ENCODE peak calls at places on chromosome 18, in four cellular contexts. One of them, this sample, is unnamed.

GRCh38 chr18:8705941-8706544 is 687 bp downstream of the MTCL1 start:
- DNase-seq in brain microvascular endothelial cell: no peak
- DNase-seq in GM23248: peak
- DNase-seq in pancreas: peak
- DNase-seq in this sample: no peak

GRCh38 chr18:8705280-8705940 is at the start of gene MTCL1:
- DNase-seq in brain microvascular endothelial cell: peak
- DNase-seq in GM23248: peak
- DNase-seq in pancreas: no peak
- DNase-seq in this sample: no peak

GRCh38 chr18:74234326-74235171 is 57.2 kb downstream of the CYB5A start:
- DNase-seq in brain microvascular endothelial cell: peak
- DNase-seq in GM23248: peak
- DNase-seq in pancreas: no peak
- DNase-seq in this sample: no peak

GRCh38 chr18:6874316-6874715 is 144.8 kb downstream of the ARHGAP28 start:
- DNase-seq in brain microvascular endothelial cell: no peak
- DNase-seq in GM23248: peak
- DNase-seq in pancreas: no peak
- DNase-seq in this sample: no peak

GRCh38 chr18:44589709-44590108 is 91.0 kb upstream of the SETBP1 start:
- DNase-seq in brain microvascular endothelial cell: peak
- DNase-seq in GM23248: peak
- DNase-seq in pancreas: no peak
- DNase-seq in this sample: no peak

GRCh38 chr18:54958711-54959625 is at the start of gene CCDC68:
- DNase-seq in brain microvascular endothelial cell: no peak
- DNase-seq in GM23248: peak
- DNase-seq in pancreas: peak
- DNase-seq in this sample: no peak

GRCh38 chr18:23627325-23627724 is 35.4 kb downstream of the ANKRD29 start:
- DNase-seq in brain microvascular endothelial cell: peak
- DNase-seq in GM23248: peak
- DNase-seq in pancreas: no peak
- DNase-seq in this sample: no peak

GRCh38 chr18:8849696-8850095 is 144.3 kb downstream of the MTCL1 start:
- DNase-seq in brain microvascular endothelial cell: no peak
- DNase-seq in GM23248: peak
- DNase-seq in pancreas: no peak
- DNase-seq in this sample: no peak

GRCh38 chr18:28637897-28638296 is 461.0 kb upstream of the CDH2 start:
- DNase-seq in brain microvascular endothelial cell: no peak
- DNase-seq in GM23248: no peak
- DNase-seq in pancreas: no peak
- DNase-seq in this sample: no peak

GRCh38 chr18:9135912-9136314 is 668 bp upstream of the ANKRD12 start:
- DNase-seq in brain microvascular endothelial cell: no peak
- DNase-seq in GM23248: peak
- DNase-seq in pancreas: peak
- DNase-seq in this sample: no peak

GRCh38 chr18:54215069-54215468 is 9.4 kb downstream of the MBD2 start:
- DNase-seq in brain microvascular endothelial cell: peak
- DNase-seq in GM23248: peak
- DNase-seq in pancreas: no peak
- DNase-seq in this sample: no peak

GRCh38 chr18:76398899-76399612 is 96.0 kb downstream of the ZNF516 start:
- DNase-seq in brain microvascular endothelial cell: peak
- DNase-seq in GM23248: peak
- DNase-seq in pancreas: peak
- DNase-seq in this sample: peak

GRCh38 chr18:44497757-44498490 is 182.8 kb upstream of the SETBP1 start:
- DNase-seq in brain microvascular endothelial cell: no peak
- DNase-seq in GM23248: no peak
- DNase-seq in pancreas: no peak
- DNase-seq in this sample: no peak

GRCh38 chr18:7812431-7813063 is 245.4 kb downstream of the PTPRM start:
- DNase-seq in brain microvascular endothelial cell: peak
- DNase-seq in GM23248: peak
- DNase-seq in pancreas: no peak
- DNase-seq in this sample: no peak

GRCh38 chr18:45359275-45360009 is 255.8 kb upstream of the SLC14A2 start:
- DNase-seq in brain microvascular endothelial cell: no peak
- DNase-seq in GM23248: no peak
- DNase-seq in pancreas: peak
- DNase-seq in this sample: no peak

GRCh38 chr18:22674300-22674699 is 256.6 kb upstream of the CTAGE1 start:
- DNase-seq in brain microvascular endothelial cell: peak
- DNase-seq in GM23248: peak
- DNase-seq in pancreas: no peak
- DNase-seq in this sample: no peak

GRCh38 chr18:40404284-40404683 is 1550.8 kb upstream of the PIK3C3 start:
- DNase-seq in brain microvascular endothelial cell: no peak
- DNase-seq in GM23248: peak
- DNase-seq in pancreas: no peak
- DNase-seq in this sample: no peak

GRCh38 chr18:22921762-22922161 is 11.4 kb upstream of the RBBP8 start:
- DNase-seq in brain microvascular endothelial cell: no peak
- DNase-seq in GM23248: no peak
- DNase-seq in pancreas: no peak
- DNase-seq in this sample: no peak

GRCh38 chr18:63241739-63242138 is 77.8 kb downstream of the BCL2 start:
- DNase-seq in brain microvascular endothelial cell: no peak
- DNase-seq in GM23248: no peak
- DNase-seq in pancreas: no peak
- DNase-seq in this sample: no peak

GRCh38 chr18:76265375-76266225 is 229.4 kb downstream of the ZNF516 start:
- DNase-seq in brain microvascular endothelial cell: no peak
- DNase-seq in GM23248: peak
- DNase-seq in pancreas: no peak
- DNase-seq in this sample: no peak

GRCh38 chr18:58865714-58866113 is 1.0 kb downstream of the ZNF532 start:
- DNase-seq in brain microvascular endothelial cell: no peak
- DNase-seq in GM23248: peak
- DNase-seq in pancreas: no peak
- DNase-seq in this sample: no peak

GRCh38 chr18:62555135-62555534 is 32.3 kb downstream of the ZCCHC2 start:
- DNase-seq in brain microvascular endothelial cell: peak
- DNase-seq in GM23248: peak
- DNase-seq in pancreas: no peak
- DNase-seq in this sample: no peak

GRCh38 chr18:51659781-51660180 is 462.3 kb upstream of the MEX3C start:
- DNase-seq in brain microvascular endothelial cell: no peak
- DNase-seq in GM23248: no peak
- DNase-seq in pancreas: no peak
- DNase-seq in this sample: no peak

GRCh38 chr18:76764296-76764901 is 58.0 kb upstream of the ZNF236 start:
- DNase-seq in brain microvascular endothelial cell: no peak
- DNase-seq in GM23248: no peak
- DNase-seq in pancreas: no peak
- DNase-seq in this sample: no peak

GRCh38 chr18:49884959-49885358 is 71.6 kb upstream of the ACAA2 start:
- DNase-seq in brain microvascular endothelial cell: no peak
- DNase-seq in GM23248: no peak
- DNase-seq in pancreas: no peak
- DNase-seq in this sample: no peak

DNA sequence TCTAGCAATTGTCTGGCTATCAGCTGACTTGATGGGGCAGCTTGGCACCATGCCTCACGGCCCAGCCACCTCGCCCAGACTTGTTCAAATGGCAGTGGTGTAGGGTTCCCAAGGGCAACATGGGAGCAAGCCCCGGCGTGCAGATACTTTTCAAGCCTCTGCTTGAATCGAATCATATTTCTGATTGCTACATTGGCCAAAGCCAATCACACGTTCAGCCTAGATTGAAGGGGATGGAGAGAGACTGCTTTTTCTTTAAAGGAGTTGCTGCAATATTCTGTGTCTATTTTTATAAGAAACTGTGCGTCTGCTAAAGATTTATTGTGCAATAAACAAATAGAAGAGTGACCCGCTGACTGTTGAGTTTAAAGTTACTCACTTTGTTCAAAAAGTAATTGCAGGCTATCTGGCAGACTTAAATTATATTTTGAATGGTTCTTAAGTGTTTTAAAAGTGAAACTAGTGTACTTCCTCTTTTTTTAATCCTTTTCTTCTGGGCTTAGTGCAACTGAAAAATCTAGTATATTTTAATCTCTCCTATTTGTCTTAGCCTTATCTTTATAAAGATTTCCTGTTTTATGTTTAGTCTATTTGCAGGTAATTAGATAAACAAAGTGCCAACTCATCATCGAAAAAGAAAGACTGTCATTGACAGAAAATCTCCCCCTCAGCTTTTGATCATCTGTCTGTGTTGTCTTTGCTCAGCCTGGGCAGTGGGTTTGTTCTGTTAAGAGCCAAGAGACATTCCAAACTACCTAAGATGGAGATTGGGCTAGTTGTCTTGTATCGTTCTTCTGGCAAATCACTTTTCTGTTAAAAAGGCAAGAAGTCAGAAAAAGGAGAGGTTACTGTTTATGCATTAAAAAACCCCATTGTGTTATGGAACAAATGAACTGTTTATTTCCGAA is 156.1 kb downstream of the TPGS2 start:
- DNase-seq in brain microvascular endothelial cell: peak
- DNase-seq in GM23248: peak
- DNase-seq in pancreas: no peak
- DNase-seq in this sample: no peak
- H3K4me3 ChIP-seq in brain microvascular endothelial cell: peak
- H3K4me3 ChIP-seq in GM23248: peak
- H3K4me3 ChIP-seq in pancreas: no peak
- H3K4me3 ChIP-seq in this sample: no peak

GRCh38 chr18:56168049-56168781 is 470.2 kb downstream of the TXNL1 start:
- DNase-seq in brain microvascular endothelial cell: peak
- DNase-seq in GM23248: peak
- DNase-seq in pancreas: no peak
- DNase-seq in this sample: no peak
- H3K4me3 ChIP-seq in brain microvascular endothelial cell: no peak
- H3K4me3 ChIP-seq in GM23248: peak
- H3K4me3 ChIP-seq in pancreas: no peak
- H3K4me3 ChIP-seq in this sample: no peak

DNA sequence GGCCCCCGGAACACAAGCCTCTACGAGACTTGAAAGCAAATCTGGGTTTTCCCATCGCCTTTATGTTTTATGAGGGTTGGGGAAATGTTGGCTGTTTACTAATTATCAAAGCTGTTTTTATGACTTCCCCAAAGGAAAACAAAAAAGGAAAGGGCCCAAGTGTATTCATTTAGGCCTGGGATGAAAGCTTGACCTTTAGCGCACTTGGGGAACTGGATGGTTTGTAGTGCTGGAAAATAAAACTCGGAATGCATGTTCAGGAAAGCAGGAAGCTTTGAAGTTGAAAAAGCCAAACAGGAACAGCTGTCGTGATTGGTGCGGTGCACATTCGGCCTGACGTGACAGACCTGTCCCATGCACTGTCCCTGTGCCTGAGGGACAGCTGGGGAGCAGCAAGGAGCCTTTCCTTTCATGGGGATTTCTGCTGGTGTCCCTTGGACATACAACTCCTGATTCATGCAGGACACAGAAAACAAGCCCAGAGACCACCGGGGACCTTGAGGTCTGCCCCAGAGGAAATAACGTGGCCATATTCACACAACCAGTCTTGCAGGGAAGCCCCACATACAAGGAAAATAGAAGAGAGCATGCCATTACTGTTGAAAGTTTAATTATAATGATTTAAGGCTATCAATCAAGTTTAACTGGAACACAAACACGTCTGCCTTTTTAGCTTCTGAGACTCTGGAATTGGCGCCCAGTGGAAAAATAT is 169.7 kb upstream of the APCDD1 start:
- DNase-seq in brain microvascular endothelial cell: no peak
- DNase-seq in GM23248: no peak
- DNase-seq in pancreas: no peak
- DNase-seq in this sample: no peak
- H3K4me3 ChIP-seq in brain microvascular endothelial cell: no peak
- H3K4me3 ChIP-seq in GM23248: no peak
- H3K4me3 ChIP-seq in pancreas: no peak
- H3K4me3 ChIP-seq in this sample: no peak

GRCh38 chr18:13641551-13642439 is 84.6 kb downstream of the FAM210A start:
- DNase-seq in brain microvascular endothelial cell: no peak
- DNase-seq in GM23248: no peak
- DNase-seq in pancreas: no peak
- DNase-seq in this sample: no peak
- H3K4me3 ChIP-seq in brain microvascular endothelial cell: peak
- H3K4me3 ChIP-seq in GM23248: no peak
- H3K4me3 ChIP-seq in pancreas: no peak
- H3K4me3 ChIP-seq in this sample: no peak

GRCh38 chr18:12645264-12645663 is 12.6 kb downstream of the SPIRE1 start:
- DNase-seq in brain microvascular endothelial cell: no peak
- DNase-seq in GM23248: no peak
- DNase-seq in pancreas: no peak
- DNase-seq in this sample: no peak

GRCh38 chr18:12639990-12640880 is 17.7 kb downstream of the SPIRE1 start:
- DNase-seq in brain microvascular endothelial cell: peak
- DNase-seq in GM23248: peak
- DNase-seq in pancreas: no peak
- DNase-seq in this sample: no peak

GRCh38 chr18:12647773-12648172 is 10.1 kb downstream of the SPIRE1 start:
- DNase-seq in brain microvascular endothelial cell: no peak
- DNase-seq in GM23248: no peak
- DNase-seq in pancreas: no peak
- DNase-seq in this sample: no peak

GRCh38 chr18:12640881-12641200 is 17.1 kb downstream of the SPIRE1 start:
- DNase-seq in brain microvascular endothelial cell: no peak
- DNase-seq in GM23248: no peak
- DNase-seq in pancreas: no peak
- DNase-seq in this sample: no peak

DNA sequence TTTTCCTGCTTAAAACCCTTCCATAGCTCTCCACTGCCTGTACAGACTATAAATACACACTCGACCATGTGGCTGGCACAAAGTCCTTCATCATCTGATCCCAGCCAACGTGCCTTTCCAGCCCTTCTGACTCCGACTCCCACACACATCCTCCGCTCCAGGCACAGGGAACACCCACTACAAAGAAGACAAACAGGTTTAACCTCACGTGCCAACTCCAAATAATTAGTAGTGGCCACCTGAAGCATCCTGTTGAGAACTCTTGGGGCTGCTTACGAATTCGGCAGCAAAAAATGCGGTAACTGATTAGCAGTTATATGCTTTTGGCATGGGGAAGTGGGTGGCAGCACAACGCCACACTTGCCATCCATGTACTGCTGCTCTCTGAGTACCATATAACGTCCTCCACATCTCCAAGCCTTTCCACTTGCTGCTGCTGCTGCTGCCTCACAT is 12.1 kb downstream of the SPIRE1 start:
- DNase-seq in brain microvascular endothelial cell: peak
- DNase-seq in GM23248: peak
- DNase-seq in pancreas: no peak
- DNase-seq in this sample: no peak
- H3K4me3 ChIP-seq in brain microvascular endothelial cell: no peak
- H3K4me3 ChIP-seq in GM23248: no peak
- H3K4me3 ChIP-seq in pancreas: no peak
- H3K4me3 ChIP-seq in this sample: no peak

This sample was measured in CD8-positive, alpha-beta T cell.